ENCODE peak calls at places on chromosomes 16 and 17, in nine cellular contexts. One of them, this sample, is unnamed. For H3K36me3, the result is how much of the 10 kb centered on the place peaks cover.

GRCh38 chr16:4680673-4681470 is 12.5 kb upstream of the NUDT16L1 start:
- DNase-seq in psoas muscle: no peak
- DNase-seq in left ventricle myocardium inferior: peak
- DNase-seq in keratinocyte: no peak
- DNase-seq in Peyer's patch: no peak
- DNase-seq in upper lobe of right lung: peak
- DNase-seq in fibroblast of lung: no peak
- DNase-seq in SK-N-SH: no peak
- DNase-seq in body of pancreas: no peak
- DNase-seq in this sample: no peak

GRCh38 chr16:50154369-50154947 is 1.4 kb downstream of the TENT4B start:
- DNase-seq in psoas muscle: no peak
- DNase-seq in left ventricle myocardium inferior: no peak
- DNase-seq in keratinocyte: no peak
- DNase-seq in Peyer's patch: no peak
- DNase-seq in upper lobe of right lung: no peak
- DNase-seq in fibroblast of lung: no peak
- DNase-seq in SK-N-SH: peak
- DNase-seq in body of pancreas: no peak
- DNase-seq in this sample: no peak

GRCh38 chr17:14672830-14673229 is 371.9 kb downstream of the HS3ST3B1 start:
- DNase-seq in psoas muscle: no peak
- DNase-seq in left ventricle myocardium inferior: no peak
- DNase-seq in keratinocyte: no peak
- DNase-seq in Peyer's patch: no peak
- DNase-seq in upper lobe of right lung: no peak
- DNase-seq in fibroblast of lung: no peak
- DNase-seq in SK-N-SH: no peak
- DNase-seq in body of pancreas: peak
- DNase-seq in this sample: no peak

GRCh38 chr16:69894675-69895074 is 56.5 kb upstream of the CLEC18A start:
- DNase-seq in psoas muscle: no peak
- DNase-seq in left ventricle myocardium inferior: no peak
- DNase-seq in keratinocyte: no peak
- DNase-seq in Peyer's patch: no peak
- DNase-seq in upper lobe of right lung: no peak
- DNase-seq in fibroblast of lung: no peak
- DNase-seq in SK-N-SH: no peak
- DNase-seq in body of pancreas: no peak
- DNase-seq in this sample: no peak

GRCh38 chr16:48123104-48123788 is 32.5 kb downstream of the ABCC12 start:
- DNase-seq in psoas muscle: peak
- DNase-seq in left ventricle myocardium inferior: no peak
- DNase-seq in keratinocyte: peak
- DNase-seq in Peyer's patch: no peak
- DNase-seq in upper lobe of right lung: no peak
- DNase-seq in fibroblast of lung: peak
- DNase-seq in SK-N-SH: no peak
- DNase-seq in body of pancreas: no peak
- DNase-seq in this sample: peak

GRCh38 chr16:87621976-87622713 is 19.8 kb downstream of the JPH3 start:
- DNase-seq in psoas muscle: no peak
- DNase-seq in left ventricle myocardium inferior: no peak
- DNase-seq in keratinocyte: no peak
- DNase-seq in Peyer's patch: no peak
- DNase-seq in upper lobe of right lung: no peak
- DNase-seq in fibroblast of lung: no peak
- DNase-seq in SK-N-SH: no peak
- DNase-seq in body of pancreas: no peak
- DNase-seq in this sample: no peak

GRCh38 chr17:50079334-50080095 is 15.6 kb upstream of the PDK2 start:
- DNase-seq in psoas muscle: no peak
- DNase-seq in left ventricle myocardium inferior: no peak
- DNase-seq in keratinocyte: no peak
- DNase-seq in Peyer's patch: peak
- DNase-seq in upper lobe of right lung: no peak
- DNase-seq in fibroblast of lung: no peak
- DNase-seq in SK-N-SH: no peak
- DNase-seq in body of pancreas: peak
- DNase-seq in this sample: no peak

GRCh38 chr17:47726796-47727703 is 6.0 kb upstream of the TBX21 start:
- DNase-seq in psoas muscle: no peak
- DNase-seq in left ventricle myocardium inferior: no peak
- DNase-seq in keratinocyte: no peak
- DNase-seq in Peyer's patch: no peak
- DNase-seq in upper lobe of right lung: no peak
- DNase-seq in fibroblast of lung: no peak
- DNase-seq in SK-N-SH: peak
- DNase-seq in body of pancreas: no peak
- DNase-seq in this sample: no peak

GRCh38 chr16:86396318-86396882 is 113.9 kb upstream of the FOXF1 start:
- DNase-seq in psoas muscle: no peak
- DNase-seq in left ventricle myocardium inferior: no peak
- DNase-seq in keratinocyte: no peak
- DNase-seq in Peyer's patch: no peak
- DNase-seq in upper lobe of right lung: no peak
- DNase-seq in fibroblast of lung: peak
- DNase-seq in SK-N-SH: no peak
- DNase-seq in body of pancreas: no peak
- DNase-seq in this sample: no peak

GRCh38 chr17:59202320-59202719 is 7.5 kb upstream of the SMG8 start:
- DNase-seq in psoas muscle: no peak
- DNase-seq in left ventricle myocardium inferior: no peak
- DNase-seq in keratinocyte: no peak
- DNase-seq in Peyer's patch: no peak
- DNase-seq in upper lobe of right lung: no peak
- DNase-seq in fibroblast of lung: no peak
- DNase-seq in SK-N-SH: no peak
- DNase-seq in body of pancreas: no peak
- DNase-seq in this sample: no peak

GRCh38 chr17:752002-752619 is at the start of gene GEMIN4:
- DNase-seq in psoas muscle: peak
- DNase-seq in left ventricle myocardium inferior: peak
- DNase-seq in keratinocyte: peak
- DNase-seq in Peyer's patch: peak
- DNase-seq in upper lobe of right lung: peak
- DNase-seq in fibroblast of lung: peak
- DNase-seq in SK-N-SH: peak
- DNase-seq in body of pancreas: peak
- DNase-seq in this sample: peak

GRCh38 chr16:53052519-53053501 is at the start of gene CHD9NB:
- DNase-seq in psoas muscle: no peak
- DNase-seq in left ventricle myocardium inferior: no peak
- DNase-seq in keratinocyte: peak
- DNase-seq in Peyer's patch: peak
- DNase-seq in upper lobe of right lung: no peak
- DNase-seq in fibroblast of lung: peak
- DNase-seq in SK-N-SH: peak
- DNase-seq in body of pancreas: no peak
- DNase-seq in this sample: peak

GRCh38 chr16:83781-84615 is 6.0 kb downstream of the MPG start:
- DNase-seq in psoas muscle: no peak
- DNase-seq in left ventricle myocardium inferior: no peak
- DNase-seq in keratinocyte: no peak
- DNase-seq in Peyer's patch: no peak
- DNase-seq in upper lobe of right lung: no peak
- DNase-seq in fibroblast of lung: no peak
- DNase-seq in SK-N-SH: no peak
- DNase-seq in body of pancreas: no peak
- DNase-seq in this sample: no peak
- TF ChIP-seq CTCF in psoas muscle: no peak
- TF ChIP-seq CTCF in left ventricle myocardium inferior: no peak
- TF ChIP-seq CTCF in keratinocyte: no peak
- TF ChIP-seq CTCF in Peyer's patch: no peak
- TF ChIP-seq CTCF in upper lobe of right lung: no peak
- TF ChIP-seq CTCF in fibroblast of lung: no peak
- TF ChIP-seq CTCF in SK-N-SH: peak
- TF ChIP-seq CTCF in body of pancreas: no peak
- TF ChIP-seq CTCF in this sample: no peak

DNA sequence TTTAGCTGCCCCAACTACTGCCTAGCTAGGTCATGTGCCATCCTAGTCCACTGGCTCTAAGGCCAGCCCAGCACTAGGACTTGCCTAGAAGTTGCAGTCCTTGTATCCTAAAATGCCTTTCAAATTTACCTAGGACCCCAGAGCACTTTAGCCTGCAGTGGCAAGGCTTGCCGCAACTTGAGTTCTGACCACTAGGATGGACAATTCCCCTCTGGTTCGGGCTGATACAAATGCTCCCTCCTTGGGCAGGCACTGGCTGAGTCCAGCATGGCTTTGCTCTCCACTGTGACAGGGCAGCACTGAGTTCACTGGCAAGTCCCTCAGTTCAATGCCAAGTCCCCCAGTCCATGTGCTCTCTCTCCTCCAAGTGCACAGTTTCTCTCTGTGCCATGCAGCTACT is 9.9 kb upstream of the TMEM219 start:
- DNase-seq in psoas muscle: no peak
- DNase-seq in left ventricle myocardium inferior: no peak
- DNase-seq in keratinocyte: no peak
- DNase-seq in Peyer's patch: peak
- DNase-seq in upper lobe of right lung: no peak
- DNase-seq in fibroblast of lung: no peak
- DNase-seq in SK-N-SH: no peak
- DNase-seq in body of pancreas: no peak
- DNase-seq in this sample: no peak
- H3K4me3 ChIP-seq in psoas muscle: no peak
- H3K4me3 ChIP-seq in left ventricle myocardium inferior: no peak
- H3K4me3 ChIP-seq in keratinocyte: no peak
- H3K4me3 ChIP-seq in Peyer's patch: no peak
- H3K4me3 ChIP-seq in upper lobe of right lung: no peak
- H3K4me3 ChIP-seq in fibroblast of lung: no peak
- H3K4me3 ChIP-seq in SK-N-SH: no peak
- H3K4me3 ChIP-seq in body of pancreas: no peak
- H3K4me3 ChIP-seq in this sample: no peak

GRCh38 chr16:57434003-57434402 is 13.2 kb downstream of the CIAPIN1 start:
- DNase-seq in psoas muscle: no peak
- DNase-seq in left ventricle myocardium inferior: no peak
- DNase-seq in keratinocyte: no peak
- DNase-seq in Peyer's patch: no peak
- DNase-seq in upper lobe of right lung: no peak
- DNase-seq in fibroblast of lung: no peak
- DNase-seq in SK-N-SH: no peak
- DNase-seq in body of pancreas: no peak
- DNase-seq in this sample: no peak
- H3K36me3 ChIP-seq in psoas muscle: half or more
- H3K36me3 ChIP-seq in left ventricle myocardium inferior: half or more
- H3K36me3 ChIP-seq in keratinocyte: under half
- H3K36me3 ChIP-seq in Peyer's patch: under half
- H3K36me3 ChIP-seq in upper lobe of right lung: half or more
- H3K36me3 ChIP-seq in fibroblast of lung: under half
- H3K36me3 ChIP-seq in SK-N-SH: half or more
- H3K36me3 ChIP-seq in body of pancreas: under half
- H3K36me3 ChIP-seq in this sample: under half

DNA sequence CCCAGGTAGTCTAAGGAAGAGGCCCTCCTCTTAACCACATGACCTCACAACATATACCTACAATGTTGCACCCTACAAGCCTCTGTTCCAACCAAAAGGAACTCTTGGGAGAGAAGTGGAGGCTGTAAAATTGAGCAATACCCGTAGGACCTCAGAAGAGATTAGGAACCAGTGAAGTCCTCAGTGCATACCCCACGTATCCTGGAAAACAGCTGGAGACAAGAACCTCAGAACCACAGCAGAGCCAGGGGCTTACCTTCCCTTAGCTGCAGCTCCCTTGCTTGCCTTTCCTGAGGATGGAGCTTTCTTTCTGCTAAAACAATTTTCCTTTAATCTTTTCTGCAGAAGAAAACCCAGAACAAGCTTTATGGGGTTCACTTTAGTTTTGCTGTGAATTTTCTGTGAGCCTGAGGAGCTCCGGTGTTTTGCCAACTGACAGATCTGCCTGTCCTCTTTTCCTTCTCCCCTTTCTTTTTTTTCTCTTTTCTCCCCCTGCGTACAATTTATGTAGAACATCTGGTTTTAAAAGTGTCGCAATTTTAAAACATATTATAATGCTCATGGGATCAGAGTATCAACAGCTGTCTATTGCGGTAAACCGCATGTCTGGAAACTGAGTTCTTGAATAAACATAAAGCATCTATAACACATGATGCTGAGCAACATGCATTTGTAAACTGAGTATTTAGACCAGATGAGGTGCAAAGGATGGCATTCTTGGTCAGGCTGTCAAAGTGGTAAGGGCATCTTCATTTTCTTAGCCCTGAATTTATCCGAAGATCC is 226.4 kb upstream of the MAF start:
- DNase-seq in psoas muscle: no peak
- DNase-seq in left ventricle myocardium inferior: no peak
- DNase-seq in keratinocyte: no peak
- DNase-seq in Peyer's patch: no peak
- DNase-seq in upper lobe of right lung: no peak
- DNase-seq in fibroblast of lung: no peak
- DNase-seq in SK-N-SH: no peak
- DNase-seq in body of pancreas: no peak
- DNase-seq in this sample: no peak
- TF ChIP-seq CTCF in psoas muscle: no peak
- TF ChIP-seq CTCF in left ventricle myocardium inferior: no peak
- TF ChIP-seq CTCF in keratinocyte: no peak
- TF ChIP-seq CTCF in Peyer's patch: no peak
- TF ChIP-seq CTCF in upper lobe of right lung: no peak
- TF ChIP-seq CTCF in fibroblast of lung: no peak
- TF ChIP-seq CTCF in SK-N-SH: no peak
- TF ChIP-seq CTCF in body of pancreas: no peak
- TF ChIP-seq CTCF in this sample: no peak

GRCh38 chr16:9008335-9009260 is 44.9 kb upstream of the USP7 start:
- DNase-seq in psoas muscle: peak
- DNase-seq in left ventricle myocardium inferior: peak
- DNase-seq in keratinocyte: no peak
- DNase-seq in Peyer's patch: peak
- DNase-seq in upper lobe of right lung: peak
- DNase-seq in fibroblast of lung: peak
- DNase-seq in SK-N-SH: peak
- DNase-seq in body of pancreas: peak
- DNase-seq in this sample: peak
- H3K4me3 ChIP-seq in psoas muscle: peak
- H3K4me3 ChIP-seq in left ventricle myocardium inferior: peak
- H3K4me3 ChIP-seq in keratinocyte: no peak
- H3K4me3 ChIP-seq in Peyer's patch: peak
- H3K4me3 ChIP-seq in upper lobe of right lung: peak
- H3K4me3 ChIP-seq in fibroblast of lung: no peak
- H3K4me3 ChIP-seq in SK-N-SH: peak
- H3K4me3 ChIP-seq in body of pancreas: no peak
- H3K4me3 ChIP-seq in this sample: peak

GRCh38 chr17:80720624-80721577 is 176.3 kb downstream of the RPTOR start:
- DNase-seq in psoas muscle: no peak
- DNase-seq in left ventricle myocardium inferior: no peak
- DNase-seq in keratinocyte: peak
- DNase-seq in Peyer's patch: peak
- DNase-seq in upper lobe of right lung: no peak
- DNase-seq in fibroblast of lung: peak
- DNase-seq in SK-N-SH: no peak
- DNase-seq in body of pancreas: peak
- DNase-seq in this sample: peak
- H3K36me3 ChIP-seq in psoas muscle: under half
- H3K36me3 ChIP-seq in left ventricle myocardium inferior: under half
- H3K36me3 ChIP-seq in keratinocyte: under half
- H3K36me3 ChIP-seq in Peyer's patch: under half
- H3K36me3 ChIP-seq in upper lobe of right lung: under half
- H3K36me3 ChIP-seq in fibroblast of lung: under half
- H3K36me3 ChIP-seq in SK-N-SH: under half
- H3K36me3 ChIP-seq in body of pancreas: under half
- H3K36me3 ChIP-seq in this sample: under half